ENCODE peak calls at places on chromosomes 3 and 15, in four cellular contexts. Q is gastrocnemius medialis, R is heart right ventricle, J is trophoblast cell. T is an unnamed sample. For H3K4me1 and H3K36me3, the result is how much of the 10 kb centered on the place peaks cover.

GRCh38 chr15:64893481-64894394 is 18.0 kb upstream of the ANKDD1A start:
- DNase-seq in Q (peak), R (peak), J (peak), T (peak)

GRCh38 chr3:186461141-186461540 is 83.0 kb downstream of the CRYGS start:
- DNase-seq in Q (no peak), R (no peak), J (peak), T (no peak)

GRCh38 chr15:24269166-24269571 is 406.4 kb upstream of the NPAP1 start:
- DNase-seq in Q (no peak), R (no peak), J (no peak), T (no peak)

GRCh38 chr3:56839784-56840724 is 38.3 kb upstream of the ARHGEF3 start:
- DNase-seq in Q (no peak), R (no peak), J (peak), T (no peak)

GRCh38 chr15:77040673-77041072 is 30.2 kb downstream of the TSPAN3 start:
- DNase-seq in Q (no peak), R (no peak), J (no peak), T (no peak)

GRCh38 chr3:197088370-197088769 is 58.8 kb upstream of the MELTF start:
- DNase-seq in Q (no peak), R (no peak), J (no peak), T (no peak)

GRCh38 chr15:83164409-83165404 is 42.9 kb downstream of the HDGFL3 start:
- DNase-seq in Q (no peak), R (no peak), J (no peak), T (no peak)

GRCh38 chr3:184174278-184174645 is 393 bp upstream of the AP2M1 start:
- DNase-seq in Q (no peak), R (no peak), J (no peak), T (no peak)

GRCh38 chr15:70852501-70853269 is 1.3 kb downstream of the LARP6 start:
- DNase-seq in Q (no peak), R (no peak), J (no peak), T (no peak)

GRCh38 chr3:158802399-158803023 is 657 bp downstream of the MFSD1 start:
- DNase-seq in Q (peak), R (no peak), J (peak), T (peak)

GRCh38 chr3:165339753-165340152 is 143.6 kb upstream of the SLITRK3 start:
- DNase-seq in Q (no peak), R (no peak), J (no peak), T (no peak)

GRCh38 chr15:74816624-74817369 is 4.2 kb downstream of the LMAN1L start:
- DNase-seq in Q (no peak), R (no peak), J (peak), T (peak)

GRCh38 chr15:75358771-75359536 is 9.5 kb downstream of the MAN2C1 start:
- DNase-seq in Q (no peak), R (no peak), J (no peak), T (peak)

GRCh38 chr3:167876603-167877325 is 141.2 kb downstream of the SERPINI1 start:
- DNase-seq in Q (no peak), R (peak), J (peak), T (no peak)

GRCh38 chr15:77107068-77107467 is 36.2 kb upstream of the TSPAN3 start:
- DNase-seq in Q (peak), R (peak), J (no peak), T (no peak)

GRCh38 chr15:90209591-90209990 is 8.5 kb downstream of the SEMA4B start:
- DNase-seq in Q (no peak), R (no peak), J (no peak), T (no peak)

GRCh38 chr3:189317911-189318310 is 146.1 kb downstream of the TPRG1 start:
- DNase-seq in Q (no peak), R (no peak), J (no peak), T (no peak)

GRCh38 chr15:80787238-80787805 is 8.2 kb downstream of the CEMIP start:
- DNase-seq in Q (no peak), R (no peak), J (no peak), T (no peak)

GRCh38 chr15:91530951-91531582 is 322.4 kb upstream of the SLCO3A1 start:
- DNase-seq in Q (peak), R (peak), J (no peak), T (peak)

GRCh38 chr3:103511891-103512290 is 1077.1 kb downstream of the ZPLD1 start:
- DNase-seq in Q (no peak), R (no peak), J (no peak), T (no peak)

GRCh38 chr3:186759231-186759930 is 24.0 kb upstream of the EIF4A2 start:
- DNase-seq in Q (no peak), R (no peak), J (peak), T (no peak)

GRCh38 chr15:93866441-93866840 is 364.9 kb upstream of the MCTP2 start:
- DNase-seq in Q (no peak), R (no peak), J (no peak), T (no peak)
- H3K4me1 ChIP-seq in Q (under half), R (under half), J (under half), T (under half)

DNA sequence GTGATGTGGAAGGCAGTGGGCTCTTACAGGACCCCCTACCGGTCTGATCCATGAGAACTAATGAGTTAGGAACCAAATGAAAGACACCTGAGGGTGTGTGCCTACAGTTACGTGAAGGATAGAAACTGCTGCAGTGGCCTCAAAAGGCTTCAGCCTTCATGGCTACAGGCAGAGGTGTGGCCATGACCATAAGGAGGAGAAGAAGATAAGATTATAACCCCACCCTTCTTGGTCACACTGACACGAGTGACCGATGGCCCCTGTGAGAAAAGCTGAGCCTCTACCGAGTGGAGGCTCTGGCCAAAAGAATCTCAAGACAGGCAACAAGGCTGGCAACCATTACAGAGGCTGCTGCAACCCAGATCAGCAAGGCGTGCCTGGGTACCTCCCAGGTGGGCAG is 6.3 kb downstream of the RFT1 start:
- DNase-seq in Q (no peak), R (no peak), J (no peak), T (no peak)
- H3K36me3 ChIP-seq in Q (half or more), R (half or more), J (under half), T (half or more)

GRCh38 chr3:32138545-32139104 is 32.2 kb downstream of the GPD1L start:
- DNase-seq in Q (no peak), R (no peak), J (no peak), T (peak)

GRCh38 chr3:32132706-32133105 is 26.3 kb downstream of the GPD1L start:
- DNase-seq in Q (no peak), R (no peak), J (peak), T (no peak)

GRCh38 chr3:32140943-32141342 is 34.5 kb downstream of the GPD1L start:
- DNase-seq in Q (no peak), R (no peak), J (no peak), T (no peak)

GRCh38 chr3:32137870-32138269 is 31.4 kb downstream of the GPD1L start:
- DNase-seq in Q (no peak), R (no peak), J (peak), T (no peak)

DNA sequence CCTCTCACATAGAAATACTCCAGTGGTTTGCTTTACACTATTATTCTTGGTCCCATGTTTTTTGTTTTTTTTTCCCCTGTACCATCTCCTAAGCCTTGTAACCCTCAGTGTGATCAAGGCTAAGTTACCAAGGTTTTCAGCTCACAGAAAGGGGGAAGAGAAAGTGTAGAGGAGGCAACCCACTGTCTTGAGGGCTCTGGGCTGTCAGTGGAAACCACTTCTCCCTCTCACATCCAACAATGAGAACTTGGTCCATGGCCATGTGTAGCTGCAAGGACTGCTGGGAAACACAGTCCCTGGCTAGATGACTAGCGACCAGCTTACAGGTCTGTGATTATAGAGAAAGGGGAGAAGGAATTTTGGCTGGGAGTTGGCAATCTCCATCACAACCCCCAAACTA is 30.3 kb downstream of the GPD1L start:
- DNase-seq in Q (no peak), R (no peak), J (no peak), T (no peak)
- H3K4me1 ChIP-seq in Q (under half), R (under half), J (under half), T (under half)

GRCh38 chr15:78171864-78172472 is 22.8 kb downstream of the IDH3A start:
- DNase-seq in Q (no peak), R (no peak), J (no peak), T (no peak)
- H3K36me3 ChIP-seq in Q (half or more), R (half or more), J (under half), T (under half)

GRCh38 chr3:46962427-46962826 is 14.1 kb downstream of the CCDC12 start:
- DNase-seq in Q (no peak), R (no peak), J (no peak), T (no peak)

GRCh38 chr3:46968783-46969428 is 7.6 kb downstream of the CCDC12 start:
- DNase-seq in Q (no peak), R (no peak), J (no peak), T (no peak)

GRCh38 chr3:46962990-46963389 is 13.6 kb downstream of the CCDC12 start:
- DNase-seq in Q (no peak), R (no peak), J (peak), T (no peak)

GRCh38 chr3:46966811-46967210 is 9.7 kb downstream of the CCDC12 start:
- DNase-seq in Q (no peak), R (no peak), J (peak), T (peak)

GRCh38 chr3:46965151-46965550 is 11.4 kb downstream of the CCDC12 start:
- DNase-seq in Q (no peak), R (no peak), J (peak), T (no peak)
- H3K4me1 ChIP-seq in Q (half or more), R (half or more), J (half or more), T (under half)

GRCh38 chr3:52257911-52258310 is 12.4 kb downstream of the PPM1M start:
- DNase-seq in Q (no peak), R (no peak), J (no peak), T (no peak)

GRCh38 chr3:52256622-52257021 is 11.1 kb downstream of the PPM1M start:
- DNase-seq in Q (no peak), R (no peak), J (no peak), T (no peak)

GRCh38 chr3:52262447-52262846 is 16.0 kb downstream of the WDR82 start:
- DNase-seq in Q (no peak), R (no peak), J (no peak), T (no peak)

GRCh38 chr3:52259035-52259434 is 13.5 kb downstream of the PPM1M start:
- DNase-seq in Q (no peak), R (no peak), J (no peak), T (no peak)

DNA sequence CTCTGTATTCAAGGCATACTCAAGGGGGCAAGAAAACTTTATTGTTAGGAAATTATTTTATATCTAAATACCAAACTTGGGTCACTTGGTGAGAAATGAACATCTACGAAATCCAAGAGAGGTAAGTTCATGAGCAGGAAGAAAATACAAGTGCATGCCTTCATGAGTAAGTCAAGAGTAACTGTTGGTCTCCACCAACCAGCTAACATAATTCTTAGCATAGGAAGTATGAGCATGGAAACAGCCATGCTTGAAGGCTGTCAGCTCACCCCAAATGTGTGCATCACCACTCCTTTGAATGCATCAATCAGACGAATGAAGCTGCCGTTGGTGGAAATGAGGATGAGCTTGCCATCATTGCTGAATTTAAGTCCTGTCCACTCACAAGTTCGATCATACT is 13.9 kb downstream of the PPM1M start:
- DNase-seq in Q (no peak), R (no peak), J (no peak), T (no peak)
- H3K36me3 ChIP-seq in Q (half or more), R (half or more), J (under half), T (half or more)

GRCh38 chr3:36894924-36895323 is 49.9 kb downstream of the TRANK1 start:
- DNase-seq in Q (no peak), R (no peak), J (no peak), T (no peak)

GRCh38 chr3:36893137-36893557 is 51.7 kb downstream of the TRANK1 start:
- DNase-seq in Q (no peak), R (peak), J (peak), T (peak)

GRCh38 chr3:36892457-36893136 is 52.3 kb downstream of the TRANK1 start:
- DNase-seq in Q (no peak), R (no peak), J (no peak), T (no peak)

GRCh38 chr3:36891651-36892268 is 53.1 kb downstream of the TRANK1 start:
- DNase-seq in Q (peak), R (peak), J (no peak), T (peak)

GRCh38 chr3:36895488-36896409 is 49.1 kb downstream of the TRANK1 start:
- DNase-seq in Q (no peak), R (no peak), J (no peak), T (no peak)
- H3K4me1 ChIP-seq in Q (under half), R (under half), J (under half), T (under half)

GRCh38 chr3:14478943-14479550 is 61.1 kb downstream of the GRIP2 start:
- DNase-seq in Q (no peak), R (no peak), J (no peak), T (peak)
- H3K36me3 ChIP-seq in Q (half or more), R (half or more), J (half or more), T (half or more)

GRCh38 chr3:69385033-69385722 is 710 bp downstream of the FRMD4B start:
- DNase-seq in Q (no peak), R (no peak), J (no peak), T (no peak)

GRCh38 chr3:69388241-69388640 is 2.4 kb upstream of the FRMD4B start:
- DNase-seq in Q (no peak), R (no peak), J (no peak), T (no peak)

GRCh38 chr3:69384379-69384778 is 1.5 kb downstream of the FRMD4B start:
- DNase-seq in Q (no peak), R (no peak), J (no peak), T (no peak)

GRCh38 chr3:69385723-69386483 is at the start of gene FRMD4B:
- DNase-seq in Q (peak), R (peak), J (peak), T (peak)

GRCh38 chr3:69386535-69387385 is 872 bp upstream of the FRMD4B start:
- DNase-seq in Q (no peak), R (no peak), J (no peak), T (no peak)
- H3K4me1 ChIP-seq in Q (under half), R (under half), J (under half), T (under half)